ENCODE peak calls at places on chromosomes 3 and 15, in five cellular contexts. F, H, Y, Q and O are unnamed samples.

GRCh38 chr3:23600178-23600577 is 205.6 kb upstream of the UBE2E1 start:
- DNase-seq in Y (no peak), H (no peak), Q (no peak), F (no peak), O (no peak)

GRCh38 chr3:25038907-25039306 is 389.2 kb upstream of the RARB start:
- DNase-seq in F (no peak), Q (no peak), Y (no peak), H (no peak), O (no peak)

GRCh38 chr15:97867870-97868269 is 92.6 kb upstream of the ARRDC4 start:
- DNase-seq in H (no peak), F (no peak), Q (no peak), Y (no peak), O (no peak)

GRCh38 chr3:65582012-65582717 is 456.6 kb downstream of the MAGI1 start:
- DNase-seq in F (no peak), H (no peak), Q (no peak), Y (no peak), O (no peak)

GRCh38 chr3:12973827-12974226 is 99.4 kb downstream of the IQSEC1 start:
- DNase-seq in Q (no peak), F (no peak), Y (no peak), H (no peak), O (no peak)

GRCh38 chr15:81295466-81296145 is 28.3 kb downstream of the STARD5 start:
- DNase-seq in H (no peak), Q (no peak), Y (no peak), F (no peak), O (no peak)

GRCh38 chr3:98041350-98041749 is 6.2 kb upstream of the GABRR3 start:
- DNase-seq in F (no peak), Y (no peak), Q (no peak), H (no peak), O (no peak)

GRCh38 chr3:22029480-22029879 is 278.5 kb upstream of the ZNF385D start:
- DNase-seq in H (no peak), Y (no peak), Q (no peak), F (no peak), O (no peak)

GRCh38 chr3:84683493-84683892 is 275.3 kb upstream of the CADM2 start:
- DNase-seq in F (no peak), Y (no peak), H (no peak), Q (no peak), O (no peak)

GRCh38 chr3:31532587-31533168 is at the start of gene STT3B:
- DNase-seq in Y (peak), Q (no peak), H (peak), F (no peak), O (no peak)

GRCh38 chr3:69201658-69202057 is 79.3 kb upstream of the LMOD3 start:
- DNase-seq in H (no peak), Q (no peak), F (no peak), Y (no peak), O (no peak)

GRCh38 chr15:62889734-62890505 is 152.6 kb upstream of the TPM1 start:
- DNase-seq in Q (no peak), F (no peak), Y (no peak), H (no peak), O (no peak)

GRCh38 chr15:80630981-80631380 is 64.1 kb upstream of the ABHD17C start:
- DNase-seq in Y (no peak), H (no peak), F (no peak), Q (no peak), O (no peak)

GRCh38 chr3:195060217-195060481 is 210.8 kb downstream of the XXYLT1 start:
- DNase-seq in Q (no peak), H (no peak), F (no peak), Y (no peak), O (no peak)

GRCh38 chr3:45687828-45688193 is 1.4 kb upstream of the SACM1L start:
- DNase-seq in H (no peak), Q (no peak), F (no peak), Y (no peak), O (no peak)

GRCh38 chr3:135762188-135762853 is 203.2 kb upstream of the PPP2R3A start:
- DNase-seq in H (no peak), F (no peak), Q (no peak), Y (no peak), O (peak)

GRCh38 chr3:108202834-108203233 is 19.4 kb downstream of the IFT57 start:
- DNase-seq in Y (no peak), F (no peak), Q (no peak), H (no peak), O (no peak)

GRCh38 chr15:89399390-89400120 is 64.9 kb upstream of the POLG start:
- DNase-seq in H (no peak), F (no peak), Y (peak), Q (peak), O (no peak)

GRCh38 chr3:178019645-178020044 is 516.6 kb upstream of the KCNMB2 start:
- DNase-seq in F (no peak), H (no peak), Y (no peak), Q (no peak), O (no peak)

GRCh38 chr3:5298453-5298852 is 110.9 kb downstream of the EDEM1 start:
- DNase-seq in H (no peak), Y (no peak), F (no peak), Q (no peak), O (no peak)

GRCh38 chr15:77461486-77461885 is 40.8 kb downstream of the HMG20A start:
- DNase-seq in F (no peak), H (no peak), Q (no peak), Y (no peak), O (no peak)

GRCh38 chr3:179840985-179841384 is 188.1 kb downstream of the USP13 start:
- DNase-seq in Q (no peak), F (no peak), H (no peak), Y (no peak), O (no peak)

GRCh38 chr3:117063910-117064309 is 354.3 kb downstream of the TUSC7 start:
- DNase-seq in H (no peak), Q (no peak), F (no peak), Y (no peak), O (no peak)

GRCh38 chr15:39748276-39748675 is 34.4 kb downstream of the FSIP1 start:
- DNase-seq in Q (no peak), Y (no peak), H (no peak), F (no peak), O (no peak)

GRCh38 chr15:75836953-75837321 is 6.3 kb upstream of the UBE2Q2 start:
- DNase-seq in Q (peak), F (peak), Y (peak), H (no peak), O (no peak)

GRCh38 chr3:107745354-107745753 is 222.6 kb downstream of the BBX start:
- DNase-seq in F (no peak), H (no peak), Q (no peak), Y (no peak), O (no peak)

GRCh38 chr15:39451121-39451698 is 129.7 kb upstream of the THBS1 start:
- DNase-seq in H (no peak), F (no peak), Q (no peak), Y (no peak), O (no peak)

GRCh38 chr15:76253851-76254440 is 57.3 kb downstream of the ETFA start:
- DNase-seq in Y (no peak), F (no peak), H (no peak), Q (no peak), O (no peak)

GRCh38 chr3:129855454-129856419 is 37.8 kb downstream of the TMCC1 start:
- DNase-seq in Y (no peak), H (no peak), F (no peak), Q (no peak), O (no peak)